ENCODE peak calls at places on chromosomes 7 and 10, in eight cellular contexts. One of them, this sample, is unnamed.

GRCh38 chr7:128030999-128031681 is at the start of gene LRRC4:
- ATAC-seq in activated CD4-positive, alpha-beta T cell treated with anti-CD3 and anti-CD28 coated beads for 36 hours: no peak
- ATAC-seq in pancreas: peak
- ATAC-seq in right cardiac atrium: peak
- ATAC-seq in activated naive CD8-positive, alpha-beta T cell treated with anti-CD3 and anti-CD28 coated beads, Interleukin-2, amount 10 ng/mL, durations not matched to agents 7 days and 5 days: peak
- ATAC-seq in naive thymus-derived CD4-positive, alpha-beta T cell: peak
- ATAC-seq in mucosa of descending colon: peak
- ATAC-seq in foreskin keratinocyte: peak
- ATAC-seq in this sample: peak

GRCh38 chr7:105213619-105214018 is 175.1 kb downstream of the SRPK2 start:
- ATAC-seq in mucosa of descending colon: peak
- ATAC-seq in foreskin keratinocyte: no peak
- ATAC-seq in naive thymus-derived CD4-positive, alpha-beta T cell: peak
- ATAC-seq in activated naive CD8-positive, alpha-beta T cell treated with anti-CD3 and anti-CD28 coated beads, Interleukin-2, amount 10 ng/mL, durations not matched to agents 7 days and 5 days: no peak
- ATAC-seq in pancreas: peak
- ATAC-seq in activated CD4-positive, alpha-beta T cell treated with anti-CD3 and anti-CD28 coated beads for 36 hours: no peak
- ATAC-seq in right cardiac atrium: no peak
- ATAC-seq in this sample: no peak

GRCh38 chr7:36192050-36192824 is 39.2 kb downstream of the EEPD1 start:
- ATAC-seq in foreskin keratinocyte: no peak
- ATAC-seq in right cardiac atrium: peak
- ATAC-seq in activated CD4-positive, alpha-beta T cell treated with anti-CD3 and anti-CD28 coated beads for 36 hours: no peak
- ATAC-seq in mucosa of descending colon: peak
- ATAC-seq in activated naive CD8-positive, alpha-beta T cell treated with anti-CD3 and anti-CD28 coated beads, Interleukin-2, amount 10 ng/mL, durations not matched to agents 7 days and 5 days: no peak
- ATAC-seq in naive thymus-derived CD4-positive, alpha-beta T cell: peak
- ATAC-seq in pancreas: peak
- ATAC-seq in this sample: peak

GRCh38 chr10:349081-349480 is 213.8 kb downstream of the ZMYND11 start:
- ATAC-seq in activated naive CD8-positive, alpha-beta T cell treated with anti-CD3 and anti-CD28 coated beads, Interleukin-2, amount 10 ng/mL, durations not matched to agents 7 days and 5 days: no peak
- ATAC-seq in activated CD4-positive, alpha-beta T cell treated with anti-CD3 and anti-CD28 coated beads for 36 hours: no peak
- ATAC-seq in right cardiac atrium: peak
- ATAC-seq in pancreas: no peak
- ATAC-seq in foreskin keratinocyte: no peak
- ATAC-seq in mucosa of descending colon: no peak
- ATAC-seq in naive thymus-derived CD4-positive, alpha-beta T cell: no peak
- ATAC-seq in this sample: no peak

GRCh38 chr10:94006591-94007550 is 13.1 kb downstream of the PLCE1 start:
- ATAC-seq in naive thymus-derived CD4-positive, alpha-beta T cell: no peak
- ATAC-seq in mucosa of descending colon: peak
- ATAC-seq in foreskin keratinocyte: no peak
- ATAC-seq in activated CD4-positive, alpha-beta T cell treated with anti-CD3 and anti-CD28 coated beads for 36 hours: no peak
- ATAC-seq in right cardiac atrium: peak
- ATAC-seq in activated naive CD8-positive, alpha-beta T cell treated with anti-CD3 and anti-CD28 coated beads, Interleukin-2, amount 10 ng/mL, durations not matched to agents 7 days and 5 days: no peak
- ATAC-seq in pancreas: peak
- ATAC-seq in this sample: no peak

GRCh38 chr10:26841733-26842317 is 18.9 kb downstream of the ABI1 start:
- ATAC-seq in activated CD4-positive, alpha-beta T cell treated with anti-CD3 and anti-CD28 coated beads for 36 hours: peak
- ATAC-seq in foreskin keratinocyte: no peak
- ATAC-seq in mucosa of descending colon: peak
- ATAC-seq in naive thymus-derived CD4-positive, alpha-beta T cell: peak
- ATAC-seq in right cardiac atrium: no peak
- ATAC-seq in pancreas: no peak
- ATAC-seq in activated naive CD8-positive, alpha-beta T cell treated with anti-CD3 and anti-CD28 coated beads, Interleukin-2, amount 10 ng/mL, durations not matched to agents 7 days and 5 days: no peak
- ATAC-seq in this sample: peak

GRCh38 chr7:98656899-98657298 is 39.8 kb downstream of the NPTX2 start:
- ATAC-seq in pancreas: no peak
- ATAC-seq in mucosa of descending colon: no peak
- ATAC-seq in foreskin keratinocyte: no peak
- ATAC-seq in activated CD4-positive, alpha-beta T cell treated with anti-CD3 and anti-CD28 coated beads for 36 hours: no peak
- ATAC-seq in naive thymus-derived CD4-positive, alpha-beta T cell: no peak
- ATAC-seq in activated naive CD8-positive, alpha-beta T cell treated with anti-CD3 and anti-CD28 coated beads, Interleukin-2, amount 10 ng/mL, durations not matched to agents 7 days and 5 days: no peak
- ATAC-seq in right cardiac atrium: no peak
- ATAC-seq in this sample: no peak

GRCh38 chr10:89644691-89644966 is 413 bp downstream of the PANK1 start:
- ATAC-seq in foreskin keratinocyte: peak
- ATAC-seq in right cardiac atrium: peak
- ATAC-seq in naive thymus-derived CD4-positive, alpha-beta T cell: peak
- ATAC-seq in mucosa of descending colon: peak
- ATAC-seq in activated CD4-positive, alpha-beta T cell treated with anti-CD3 and anti-CD28 coated beads for 36 hours: peak
- ATAC-seq in pancreas: peak
- ATAC-seq in activated naive CD8-positive, alpha-beta T cell treated with anti-CD3 and anti-CD28 coated beads, Interleukin-2, amount 10 ng/mL, durations not matched to agents 7 days and 5 days: peak
- ATAC-seq in this sample: peak

GRCh38 chr10:13925924-13926435 is 339.2 kb downstream of the PRPF18 start:
- ATAC-seq in naive thymus-derived CD4-positive, alpha-beta T cell: no peak
- ATAC-seq in activated CD4-positive, alpha-beta T cell treated with anti-CD3 and anti-CD28 coated beads for 36 hours: no peak
- ATAC-seq in right cardiac atrium: no peak
- ATAC-seq in foreskin keratinocyte: no peak
- ATAC-seq in pancreas: no peak
- ATAC-seq in mucosa of descending colon: no peak
- ATAC-seq in activated naive CD8-positive, alpha-beta T cell treated with anti-CD3 and anti-CD28 coated beads, Interleukin-2, amount 10 ng/mL, durations not matched to agents 7 days and 5 days: no peak
- ATAC-seq in this sample: no peak

GRCh38 chr10:89001428-89002072 is 11.0 kb downstream of the FAS start:
- ATAC-seq in right cardiac atrium: peak
- ATAC-seq in activated CD4-positive, alpha-beta T cell treated with anti-CD3 and anti-CD28 coated beads for 36 hours: peak
- ATAC-seq in foreskin keratinocyte: no peak
- ATAC-seq in pancreas: no peak
- ATAC-seq in naive thymus-derived CD4-positive, alpha-beta T cell: no peak
- ATAC-seq in mucosa of descending colon: peak
- ATAC-seq in activated naive CD8-positive, alpha-beta T cell treated with anti-CD3 and anti-CD28 coated beads, Interleukin-2, amount 10 ng/mL, durations not matched to agents 7 days and 5 days: no peak
- ATAC-seq in this sample: no peak

GRCh38 chr7:73717991-73718405 is 1.5 kb downstream of the STX1A start:
- ATAC-seq in right cardiac atrium: no peak
- ATAC-seq in foreskin keratinocyte: peak
- ATAC-seq in activated naive CD8-positive, alpha-beta T cell treated with anti-CD3 and anti-CD28 coated beads, Interleukin-2, amount 10 ng/mL, durations not matched to agents 7 days and 5 days: peak
- ATAC-seq in mucosa of descending colon: peak
- ATAC-seq in activated CD4-positive, alpha-beta T cell treated with anti-CD3 and anti-CD28 coated beads for 36 hours: peak
- ATAC-seq in pancreas: no peak
- ATAC-seq in naive thymus-derived CD4-positive, alpha-beta T cell: peak
- ATAC-seq in this sample: peak

GRCh38 chr7:46393142-46393541 is 472.1 kb upstream of the IGFBP3 start:
- ATAC-seq in activated CD4-positive, alpha-beta T cell treated with anti-CD3 and anti-CD28 coated beads for 36 hours: no peak
- ATAC-seq in foreskin keratinocyte: no peak
- ATAC-seq in mucosa of descending colon: no peak
- ATAC-seq in activated naive CD8-positive, alpha-beta T cell treated with anti-CD3 and anti-CD28 coated beads, Interleukin-2, amount 10 ng/mL, durations not matched to agents 7 days and 5 days: no peak
- ATAC-seq in right cardiac atrium: peak
- ATAC-seq in pancreas: no peak
- ATAC-seq in naive thymus-derived CD4-positive, alpha-beta T cell: no peak
- ATAC-seq in this sample: no peak

GRCh38 chr10:74873803-74874452 is 47.5 kb downstream of the KAT6B start:
- ATAC-seq in foreskin keratinocyte: no peak
- ATAC-seq in right cardiac atrium: no peak
- ATAC-seq in naive thymus-derived CD4-positive, alpha-beta T cell: no peak
- ATAC-seq in pancreas: no peak
- ATAC-seq in activated naive CD8-positive, alpha-beta T cell treated with anti-CD3 and anti-CD28 coated beads, Interleukin-2, amount 10 ng/mL, durations not matched to agents 7 days and 5 days: no peak
- ATAC-seq in activated CD4-positive, alpha-beta T cell treated with anti-CD3 and anti-CD28 coated beads for 36 hours: no peak
- ATAC-seq in mucosa of descending colon: no peak
- ATAC-seq in this sample: no peak

GRCh38 chr10:36448760-36449681 is 676.4 kb upstream of the ANKRD30A start:
- ATAC-seq in pancreas: no peak
- ATAC-seq in mucosa of descending colon: no peak
- ATAC-seq in naive thymus-derived CD4-positive, alpha-beta T cell: no peak
- ATAC-seq in activated CD4-positive, alpha-beta T cell treated with anti-CD3 and anti-CD28 coated beads for 36 hours: no peak
- ATAC-seq in foreskin keratinocyte: no peak
- ATAC-seq in activated naive CD8-positive, alpha-beta T cell treated with anti-CD3 and anti-CD28 coated beads, Interleukin-2, amount 10 ng/mL, durations not matched to agents 7 days and 5 days: no peak
- ATAC-seq in right cardiac atrium: no peak
- ATAC-seq in this sample: no peak

GRCh38 chr10:28250782-28251181 is 52.1 kb downstream of the MPP7 start:
- ATAC-seq in naive thymus-derived CD4-positive, alpha-beta T cell: peak
- ATAC-seq in mucosa of descending colon: no peak
- ATAC-seq in activated CD4-positive, alpha-beta T cell treated with anti-CD3 and anti-CD28 coated beads for 36 hours: peak
- ATAC-seq in right cardiac atrium: no peak
- ATAC-seq in pancreas: peak
- ATAC-seq in foreskin keratinocyte: no peak
- ATAC-seq in activated naive CD8-positive, alpha-beta T cell treated with anti-CD3 and anti-CD28 coated beads, Interleukin-2, amount 10 ng/mL, durations not matched to agents 7 days and 5 days: no peak
- ATAC-seq in this sample: no peak

GRCh38 chr7:824664-825063 is 7.6 kb upstream of the SUN1 start:
- ATAC-seq in mucosa of descending colon: no peak
- ATAC-seq in naive thymus-derived CD4-positive, alpha-beta T cell: no peak
- ATAC-seq in activated naive CD8-positive, alpha-beta T cell treated with anti-CD3 and anti-CD28 coated beads, Interleukin-2, amount 10 ng/mL, durations not matched to agents 7 days and 5 days: no peak
- ATAC-seq in foreskin keratinocyte: no peak
- ATAC-seq in activated CD4-positive, alpha-beta T cell treated with anti-CD3 and anti-CD28 coated beads for 36 hours: no peak
- ATAC-seq in right cardiac atrium: no peak
- ATAC-seq in pancreas: no peak
- ATAC-seq in this sample: no peak